ENCODE peak calls at places on chromosomes 12 and 14, in eight cellular contexts. M is PC-3; U is body of pancreas; G is esophagus squamous epithelium; S is psoas muscle; J is CD8-positive, alpha-beta T cell; T is neural progenitor cell; P is fibroblast of lung. Q is an unnamed sample.

GRCh38 chr12:124750787-124751471 is 112.7 kb downstream of the SCARB1 start:
- DNase-seq in M (no peak), U (no peak), G (no peak), S (no peak), J (no peak), T (peak; percentile 76), P (no peak), Q (peak; percentile 65)

GRCh38 chr12:39367494-39367893 is 75.4 kb downstream of the KIF21A start:
- DNase-seq in M (no peak), U (no peak), G (no peak), S (no peak), J (no peak), T (no peak), P (no peak), Q (no peak)

GRCh38 chr12:117967512-117967911 is 1.3 kb downstream of the KSR2 start:
- DNase-seq in M (no peak), U (no peak), G (no peak), S (no peak), J (no peak), T (peak; percentile 8), P (no peak), Q (no peak)

GRCh38 chr12:10753066-10753465 is 29.9 kb upstream of the YBX3 start:
- DNase-seq in M (peak; percentile 56), U (no peak), G (no peak), S (no peak), J (no peak), T (no peak), P (peak; percentile 12), Q (peak; percentile 41)

GRCh38 chr14:83611906-83612305 is 1918.0 kb upstream of the FLRT2 start:
- DNase-seq in M (no peak), U (no peak), G (no peak), S (no peak), J (no peak), T (no peak), P (no peak), Q (no peak)

GRCh38 chr12:112932485-112933151 is 5.7 kb upstream of the OAS3 start:
- DNase-seq in M (peak; percentile 11), U (no peak), G (no peak), S (no peak), J (no peak), T (peak; percentile 87), P (no peak), Q (no peak)

GRCh38 chr14:101070540-101071492 is 167.3 kb upstream of the RTL1 start:
- DNase-seq in M (no peak), U (no peak), G (no peak), S (no peak), J (peak; percentile 7), T (no peak), P (no peak), Q (no peak)

GRCh38 chr14:100436745-100437406 is 113.7 kb downstream of the SLC25A47 start:
- DNase-seq in M (no peak), U (no peak), G (no peak), S (no peak), J (no peak), T (no peak), P (no peak), Q (no peak)

GRCh38 chr12:49909826-49910225 is 6.1 kb upstream of the FAIM2 start:
- DNase-seq in M (no peak), U (no peak), G (no peak), S (no peak), J (no peak), T (peak; percentile 65), P (peak; percentile 55), Q (peak; percentile 68)

GRCh38 chr14:85165091-85165490 is 364.9 kb upstream of the FLRT2 start:
- DNase-seq in M (peak; percentile 5), U (peak; percentile 7), G (no peak), S (no peak), J (no peak), T (no peak), P (no peak), Q (peak; percentile 15)

GRCh38 chr12:89919241-89919906 is 210.7 kb upstream of the ATP2B1 start:
- DNase-seq in M (peak; percentile 47), U (no peak), G (no peak), S (no peak), J (no peak), T (no peak), P (no peak), Q (no peak)

GRCh38 chr14:93981874-93982683 is 5.7 kb upstream of the ASB2 start:
- DNase-seq in M (no peak), U (no peak), G (no peak), S (no peak), J (no peak), T (peak; percentile 22), P (no peak), Q (no peak)
- H3K27ac ChIP-seq in M (no peak overlapping the region), U (no peak overlapping the region), G (peak overlapping the region; percentile 70), S (peak overlapping the region; percentile 98), J (no peak overlapping the region), T (no peak overlapping the region), P (no peak overlapping the region), Q (peak overlapping the region; percentile 14)

DNA sequence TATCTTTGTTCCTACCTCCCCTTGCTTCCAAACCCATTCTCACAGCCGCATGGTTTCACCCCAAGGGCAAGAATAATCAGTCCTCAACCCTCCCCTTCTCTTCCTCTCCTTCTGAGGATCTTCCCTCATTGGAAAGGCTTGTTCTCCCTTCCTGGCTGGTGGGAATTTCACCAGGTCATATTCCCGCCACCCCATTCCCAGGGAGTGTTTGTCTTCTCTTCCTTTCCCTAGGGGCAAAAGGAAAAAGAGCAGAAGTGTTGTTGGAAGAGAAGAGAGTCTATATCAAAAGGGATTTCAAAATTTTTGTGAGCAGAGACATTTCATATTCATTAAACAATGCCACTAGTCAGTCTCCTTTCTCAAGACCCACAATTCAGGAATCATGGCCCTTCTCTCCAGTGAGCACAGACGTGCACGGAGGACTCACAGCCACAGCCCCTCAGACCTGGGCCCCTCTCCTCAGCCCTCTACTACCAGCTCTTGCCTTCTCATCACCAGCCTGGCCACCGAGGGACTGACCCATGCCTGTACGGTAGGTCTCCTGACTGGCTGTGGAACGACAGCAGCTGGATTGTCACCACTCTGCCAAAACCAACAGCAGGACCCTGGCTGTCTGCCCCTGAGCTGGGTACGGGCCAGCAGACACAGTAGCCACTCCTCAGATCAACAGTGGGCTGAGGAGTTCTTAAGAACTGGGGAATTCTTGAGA is 176.7 kb downstream of the ANO2 start:
- DNase-seq in M (no peak), U (peak; percentile 94), G (no peak), S (no peak), J (no peak), T (no peak), P (no peak), Q (no peak)
- H3K36me3 ChIP-seq in M (no peaks in the 10 kb centered on the region), U (no peaks in the 10 kb centered on the region), G (no peaks in the 10 kb centered on the region), S (no peaks in the 10 kb centered on the region), J (no peaks in the 10 kb centered on the region), T (no peaks in the 10 kb centered on the region), P (no peaks in the 10 kb centered on the region), Q (no peaks in the 10 kb centered on the region)

DNA sequence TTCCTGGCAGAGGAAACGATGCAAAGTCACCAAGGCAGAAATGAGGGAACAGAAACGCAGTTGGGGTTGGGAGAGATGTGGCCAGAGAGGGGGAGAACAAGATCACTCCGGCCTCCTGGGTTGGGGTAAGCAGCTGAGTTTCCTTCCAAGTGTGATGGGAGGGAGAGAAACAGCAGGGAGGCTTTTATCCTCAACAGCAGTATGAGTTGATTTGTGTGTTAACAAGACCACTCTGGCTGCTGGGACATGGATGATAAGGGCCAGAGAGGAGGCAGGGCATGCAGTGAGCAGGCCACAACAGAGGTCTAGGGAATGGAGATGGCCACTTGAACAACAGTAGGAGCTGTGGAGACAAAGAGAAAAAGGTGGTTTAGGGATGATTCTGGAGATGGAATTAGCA is 66.8 kb downstream of the GLRX5 start:
- DNase-seq in M (no peak), U (no peak), G (no peak), S (no peak), J (no peak), T (no peak), P (no peak), Q (peak; percentile 41)
- H3K27ac ChIP-seq in M (no peak overlapping the region), U (no peak overlapping the region), G (no peak overlapping the region), S (no peak overlapping the region), J (no peak overlapping the region), T (no peak overlapping the region), P (no peak overlapping the region), Q (no peak overlapping the region)

GRCh38 chr12:47801904-47802246 is 17.8 kb downstream of the HDAC7 start:
- DNase-seq in M (no peak), U (no peak), G (no peak), S (no peak), J (no peak), T (no peak), P (no peak), Q (no peak)
- H3K36me3 ChIP-seq in M (peaks cover 9% of the 10 kb centered on the region), U (no peaks in the 10 kb centered on the region), G (peaks cover 7% of the 10 kb centered on the region), S (peaks cover 19% of the 10 kb centered on the region), J (peaks cover 22% of the 10 kb centered on the region), T (no peaks in the 10 kb centered on the region), P (peaks cover 18% of the 10 kb centered on the region), Q (peaks cover 4% of the 10 kb centered on the region)

Q was measured in cardiac muscle cell.